ENCODE peak calls at places on chromosomes 7 and 10, in eight cellular contexts. V, F, K, Q, A, T, I and M are unnamed samples.

GRCh38 chr10:133151528-133151927 is 8.5 kb upstream of the KNDC1 start:
- DNase-seq in V (no peak), F (no peak), K (no peak), Q (no peak), A (no peak), T (no peak), I (no peak), M (no peak)

GRCh38 chr10:57657164-57657765 is 610.4 kb downstream of the IPMK start:
- DNase-seq in V (peak; percentile 48), F (peak; percentile 64), K (no peak), Q (peak; percentile 28), A (peak; percentile 13), T (peak; percentile 69), I (peak; percentile 59), M (peak; percentile 51)

GRCh38 chr7:45658716-45659495 is 84.7 kb downstream of the ADCY1 start:
- DNase-seq in V (no peak), F (no peak), K (no peak), Q (no peak), A (no peak), T (no peak), I (no peak), M (no peak)

GRCh38 chr10:106947643-106948042 is 216.9 kb downstream of the SORCS1 start:
- DNase-seq in V (no peak), F (no peak), K (no peak), Q (no peak), A (no peak), T (no peak), I (no peak), M (no peak)

GRCh38 chr10:110735620-110736027 is 91.5 kb downstream of the RBM20 start:
- DNase-seq in V (no peak), F (no peak), K (no peak), Q (no peak), A (no peak), T (no peak), I (no peak), M (no peak)

GRCh38 chr7:51013218-51013786 is 230.6 kb upstream of the GRB10 start:
- DNase-seq in V (no peak), F (no peak), K (no peak), Q (no peak), A (no peak), T (no peak), I (no peak), M (no peak)

GRCh38 chr7:28807396-28807994 is 150.6 kb downstream of the TRIL start:
- DNase-seq in V (no peak), F (no peak), K (no peak), Q (no peak), A (no peak), T (no peak), I (no peak), M (no peak)

GRCh38 chr10:99809481-99809880 is 27.0 kb downstream of the ABCC2 start:
- DNase-seq in V (no peak), F (no peak), K (no peak), Q (no peak), A (no peak), T (no peak), I (no peak), M (no peak)

GRCh38 chr7:149307775-149308501 is 45.9 kb downstream of the ZNF783 start:
- DNase-seq in V (no peak), F (no peak), K (no peak), Q (no peak), A (no peak), T (no peak), I (no peak), M (no peak)

GRCh38 chr10:132110091-132110490 is 44.3 kb downstream of the JAKMIP3 start:
- DNase-seq in V (no peak), F (no peak), K (no peak), Q (peak; percentile 3), A (no peak), T (no peak), I (no peak), M (no peak)

GRCh38 chr10:18085855-18086254 is 54.4 kb upstream of the CACNB2 start:
- DNase-seq in V (no peak), F (no peak), K (no peak), Q (no peak), A (no peak), T (no peak), I (no peak), M (no peak)

GRCh38 chr10:8260645-8261044 is 206.2 kb downstream of the GATA3 start:
- DNase-seq in V (no peak), F (no peak), K (no peak), Q (no peak), A (no peak), T (no peak), I (no peak), M (no peak)

DNA sequence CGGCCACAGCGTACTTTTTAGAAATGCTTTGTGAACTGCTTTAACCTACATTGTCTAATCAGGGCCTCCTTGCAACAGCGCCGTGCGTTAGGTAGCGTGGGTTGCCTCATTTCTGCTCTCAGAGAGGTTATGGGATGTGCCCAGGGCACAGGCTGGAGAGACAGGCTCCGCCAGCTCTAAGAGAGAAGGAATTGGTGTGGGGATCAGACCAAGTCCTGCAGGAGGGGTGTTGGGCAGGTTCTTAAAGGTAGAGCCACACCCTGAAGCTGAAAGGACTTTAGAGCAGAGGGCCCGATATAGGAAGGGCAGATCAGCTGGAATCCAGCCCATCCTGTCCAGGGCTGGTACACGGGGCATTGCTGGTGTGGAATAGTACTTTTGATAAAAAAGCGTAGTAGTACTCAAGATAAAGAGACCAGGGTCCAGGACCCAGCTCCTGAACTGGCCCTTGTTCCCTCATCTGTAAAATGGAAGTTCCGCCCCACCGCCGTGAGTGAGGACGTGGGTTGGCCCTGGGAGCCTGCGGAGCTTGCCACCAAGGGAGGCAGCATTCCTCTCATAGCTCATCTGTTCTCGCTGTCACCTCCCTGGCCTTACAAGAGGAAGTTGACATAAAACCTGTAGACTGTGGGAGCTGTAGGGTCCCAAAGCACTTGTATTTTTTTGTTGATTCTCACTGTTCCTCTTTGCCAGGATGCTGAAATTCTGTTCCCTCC is 37.2 kb downstream of the TMEM120A start:
- DNase-seq in V (no peak), F (no peak), K (no peak), Q (no peak), A (no peak), T (no peak), I (no peak), M (no peak)
- TF ChIP-seq CTCF in V (no peak), F (no peak), K (no peak), Q (no peak), A (no peak), T (no peak), I (no peak), M (no peak)

DNA sequence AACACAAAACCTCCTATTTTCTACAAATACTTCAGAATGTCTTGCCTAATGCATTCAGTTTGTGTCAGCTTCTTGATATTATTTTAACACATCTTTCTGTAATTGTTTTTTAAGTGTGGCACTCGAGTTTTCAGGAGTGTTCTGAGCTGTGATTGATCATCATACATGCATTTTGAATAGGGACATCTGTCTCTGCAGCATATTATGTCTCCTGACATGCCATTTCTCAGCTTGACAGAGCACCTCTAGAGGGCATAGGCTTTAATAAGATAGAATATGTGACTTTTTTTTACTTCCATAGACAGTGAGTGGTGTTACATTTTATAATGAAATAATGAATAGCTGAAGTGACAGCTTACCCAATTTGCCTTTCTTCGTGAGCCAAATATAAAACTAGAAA is 219.2 kb upstream of the HDAC9 start:
- DNase-seq in V (no peak), F (no peak), K (no peak), Q (no peak), A (no peak), T (no peak), I (no peak), M (no peak)
- TF ChIP-seq CTCF in V (no peak), F (no peak), K (no peak), Q (no peak), A (no peak), T (no peak), I (no peak), M (no peak)

GRCh38 chr7:158501300-158502067 is 86.1 kb downstream of the PTPRN2 start:
- DNase-seq in V (no peak), F (no peak), K (no peak), Q (no peak), A (no peak), T (no peak), I (no peak), M (no peak)
- TF ChIP-seq CTCF in V (no peak), F (no peak), K (no peak), Q (no peak), A (no peak), T (no peak), I (no peak), M (no peak)

GRCh38 chr10:113922787-113923570 is 68.5 kb downstream of the NHLRC2 start:
- DNase-seq in V (no peak), F (no peak), K (no peak), Q (no peak), A (no peak), T (no peak), I (no peak), M (peak; percentile 7)
- TF ChIP-seq CTCF in V (no peak), F (no peak), K (no peak), Q (no peak), A (peak; percentile 14), T (no peak), I (no peak), M (no peak)

GRCh38 chr10:127496045-127496444 is 53.1 kb upstream of the NPS start:
- DNase-seq in V (no peak), F (no peak), K (no peak), Q (no peak), A (no peak), T (no peak), I (no peak), M (no peak)

GRCh38 chr10:127498081-127498480 is 51.0 kb upstream of the NPS start:
- DNase-seq in V (no peak), F (no peak), K (no peak), Q (no peak), A (no peak), T (no peak), I (no peak), M (no peak)

GRCh38 chr10:127492607-127493250 is 56.4 kb upstream of the NPS start:
- DNase-seq in V (no peak), F (no peak), K (no peak), Q (no peak), A (peak; percentile 24), T (peak; percentile 20), I (no peak), M (no peak)
- TF ChIP-seq CTCF in V (peak; percentile 17), F (no peak), K (peak; percentile 12), Q (no peak), A (peak; percentile 71), T (peak; percentile 24), I (no peak), M (no peak)

DNA sequence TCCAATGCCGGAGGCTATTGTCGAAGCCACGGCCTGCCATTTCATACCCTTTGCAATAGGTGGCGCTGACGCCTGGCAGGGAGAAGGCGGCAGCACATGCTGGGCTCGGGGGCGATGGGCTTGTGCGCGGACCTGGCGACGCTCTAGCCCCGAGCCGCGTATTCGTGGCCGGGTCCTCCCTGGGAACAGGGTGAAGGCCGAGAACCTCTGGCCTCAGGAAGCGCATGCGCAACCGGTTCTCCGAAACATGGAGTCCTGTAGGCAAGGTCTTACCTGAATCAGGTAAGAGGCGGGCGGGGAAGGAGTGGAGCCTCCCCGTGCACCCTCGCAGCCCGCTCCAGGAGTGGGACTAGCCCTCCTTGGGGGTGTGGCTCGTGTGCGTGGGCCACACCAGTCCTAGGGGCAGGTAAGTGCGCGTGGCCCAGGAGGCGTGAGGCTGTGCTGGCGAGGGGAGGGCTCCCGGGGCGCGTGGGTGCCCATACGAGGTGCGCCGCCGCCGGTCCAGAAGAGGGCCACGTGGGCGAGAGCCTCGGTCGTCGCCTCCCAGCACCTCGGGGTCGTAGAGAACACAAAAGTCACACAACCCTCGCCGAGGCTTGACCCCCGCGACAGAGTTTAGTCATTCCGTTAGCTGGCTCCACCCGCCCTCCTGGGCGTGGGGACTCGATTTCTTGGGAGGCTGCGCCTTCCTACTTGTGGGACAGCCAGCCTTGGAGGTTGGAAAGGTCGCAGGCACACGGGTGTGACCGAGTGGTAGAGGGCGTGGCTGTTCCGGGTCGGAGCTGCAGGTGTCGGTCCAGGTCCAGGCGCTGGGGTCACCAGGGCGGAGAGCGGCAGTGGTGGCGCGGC is 5.5 kb upstream of the MEST start:
- DNase-seq in V (peak; percentile 56), F (peak; percentile 85), K (no peak), Q (peak; percentile 86), A (peak; percentile 78), T (peak; percentile 95), I (peak; percentile 64), M (peak; percentile 70)
- TF ChIP-seq CTCF in V (peak; percentile 81), F (peak; percentile 85), K (peak; percentile 59), Q (peak; percentile 65), A (peak; percentile 74), T (peak; percentile 76), I (peak; percentile 84), M (peak; percentile 96)